ENCODE peak calls at places on chromosomes 7 and 10, in eight cellular contexts. K is adrenal gland, O is breast epithelium, H is thyroid gland, Q is transverse colon, G is HFF-Myc, D is heart right ventricle, B is sigmoid colon. S is an unnamed sample.

GRCh38 chr10:127872011-127872741 is 20.6 kb downstream of the CLRN3 start:
- DNase-seq in H (peak), K (no peak), G (no peak), O (no peak), Q (no peak), B (no peak), D (peak), S (no peak)

GRCh38 chr7:47255441-47255840 is 326.5 kb downstream of the TNS3 start:
- DNase-seq in H (no peak), O (no peak), K (no peak), G (no peak), D (no peak), B (no peak), Q (no peak), S (no peak)

GRCh38 chr7:81693894-81694293 is 76.0 kb downstream of the HGF start:
- DNase-seq in D (no peak), H (no peak), O (no peak), B (no peak), G (no peak), Q (no peak), K (no peak), S (no peak)

GRCh38 chr10:18043148-18043547 is 91.4 kb downstream of the SLC39A12 start:
- DNase-seq in Q (no peak), H (no peak), G (no peak), K (no peak), D (no peak), O (no peak), B (no peak), S (no peak)

GRCh38 chr10:121183241-121183640 is 332.1 kb downstream of the WDR11 start:
- DNase-seq in O (no peak), D (no peak), B (no peak), H (no peak), G (no peak), Q (no peak), K (no peak), S (no peak)

GRCh38 chr7:116500071-116500853 is 724 bp downstream of the CAV2 start:
- DNase-seq in G (no peak), K (peak), D (peak), B (peak), H (peak), O (peak), Q (peak), S (peak)

GRCh38 chr10:113303747-113304146 is 249.1 kb upstream of the HABP2 start:
- DNase-seq in G (no peak), B (no peak), O (no peak), H (no peak), Q (no peak), D (no peak), K (no peak), S (no peak)

GRCh38 chr10:63783882-63784281 is 262.7 kb downstream of the REEP3 start:
- DNase-seq in B (no peak), Q (no peak), G (no peak), H (no peak), K (no peak), D (no peak), O (no peak), S (no peak)

GRCh38 chr10:132595850-132596249 is 58.3 kb downstream of the INPP5A start:
- DNase-seq in D (no peak), B (no peak), K (no peak), H (no peak), G (no peak), Q (no peak), O (no peak), S (no peak)

GRCh38 chr10:109929501-109930219 is 6.3 kb upstream of the XPNPEP1 start:
- DNase-seq in G (no peak), O (no peak), H (no peak), D (no peak), B (no peak), Q (no peak), K (no peak), S (no peak)

GRCh38 chr7:110685899-110686298 is 405.0 kb upstream of the LRRN3 start:
- DNase-seq in G (no peak), Q (no peak), K (no peak), B (no peak), D (no peak), O (no peak), H (no peak), S (no peak)

GRCh38 chr7:91306266-91306665 is 42.0 kb downstream of the FZD1 start:
- DNase-seq in K (no peak), G (no peak), O (no peak), B (no peak), H (no peak), D (no peak), Q (no peak), S (no peak)

GRCh38 chr7:151382079-151382885 is 27.6 kb downstream of the WDR86 start:
- DNase-seq in B (no peak), H (no peak), K (no peak), O (no peak), D (no peak), Q (no peak), G (no peak), S (no peak)

GRCh38 chr7:151380199-151381082 is 29.4 kb downstream of the WDR86 start:
- DNase-seq in K (no peak), Q (no peak), B (no peak), H (no peak), D (no peak), G (no peak), O (no peak), S (no peak)

GRCh38 chr7:151381333-151382078 is 28.3 kb downstream of the WDR86 start:
- DNase-seq in O (no peak), D (no peak), H (no peak), G (no peak), B (no peak), K (no peak), Q (peak), S (no peak)

GRCh38 chr7:151379534-151380198 is 30.2 kb downstream of the WDR86 start:
- DNase-seq in D (no peak), H (no peak), G (no peak), O (no peak), K (no peak), B (no peak), Q (no peak), S (no peak)

GRCh38 chr7:151381083-151381332 is 28.8 kb downstream of the WDR86 start:
- DNase-seq in Q (no peak), O (no peak), K (no peak), B (no peak), D (no peak), H (no peak), G (no peak), S (no peak)
- H3K4me3 ChIP-seq in Q (peak), O (peak), K (no peak), B (peak), D (peak), H (no peak), G (no peak), S (no peak)

DNA sequence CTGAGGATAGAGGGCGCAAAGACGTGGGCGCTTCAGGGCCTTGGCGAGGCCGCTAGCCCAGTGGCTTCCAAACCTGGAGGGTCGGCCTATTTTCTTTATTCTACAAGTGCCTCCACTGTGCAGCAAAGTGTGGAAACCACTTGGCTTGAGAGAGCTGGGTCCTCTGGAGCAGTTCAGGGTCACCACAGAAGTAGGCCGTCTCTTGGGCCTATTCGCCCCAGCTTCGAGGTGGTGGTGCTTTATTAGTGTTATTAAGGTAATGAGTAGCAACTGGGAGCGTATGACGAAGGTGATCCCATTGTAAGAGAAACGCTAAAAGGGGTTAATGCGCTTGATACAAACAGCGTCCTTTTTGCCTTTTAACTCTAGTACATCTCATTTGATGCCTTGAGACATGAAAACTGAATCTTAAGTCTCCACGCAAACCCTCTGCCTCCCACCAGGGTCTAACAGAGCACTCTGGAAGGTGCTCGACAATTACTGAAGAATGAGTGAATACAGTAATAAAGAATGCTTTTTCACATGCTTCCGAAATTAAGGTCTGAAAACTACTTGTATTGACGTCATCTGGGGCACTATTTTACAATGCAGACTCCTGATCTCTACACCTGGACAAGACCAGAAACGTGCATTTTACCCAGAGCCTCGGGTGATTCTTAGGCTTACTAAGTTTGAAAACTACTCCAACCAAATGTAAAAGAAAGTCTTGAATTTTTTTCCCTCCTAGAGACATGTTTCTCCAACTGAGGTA is 647 bp upstream of the GSAP start:
- DNase-seq in K (peak), H (no peak), Q (no peak), G (no peak), B (no peak), D (peak), O (no peak), S (no peak)
- H3K4me3 ChIP-seq in K (peak), H (no peak), Q (peak), G (peak), B (peak), D (peak), O (peak), S (peak)

GRCh38 chr7:143384741-143385631 is 3.8 kb downstream of the ZYX start:
- DNase-seq in B (peak), Q (no peak), H (no peak), K (no peak), O (no peak), D (no peak), G (no peak), S (no peak)

GRCh38 chr7:143387156-143387975 is 6.2 kb downstream of the ZYX start:
- DNase-seq in D (no peak), K (no peak), O (no peak), B (peak), Q (no peak), H (no peak), G (no peak), S (no peak)

GRCh38 chr7:143388051-143388450 is 6.9 kb downstream of the ZYX start:
- DNase-seq in B (peak), H (no peak), K (no peak), D (no peak), O (no peak), Q (no peak), G (no peak), S (no peak)

GRCh38 chr7:143384148-143384547 is 3.0 kb downstream of the ZYX start:
- DNase-seq in G (no peak), D (no peak), O (no peak), K (no peak), B (peak), Q (no peak), H (peak), S (no peak)

GRCh38 chr7:143385891-143386781 is 5.0 kb downstream of the ZYX start:
- DNase-seq in O (no peak), K (peak), D (no peak), B (peak), H (peak), Q (no peak), G (no peak), S (no peak)
- H3K4me3 ChIP-seq in O (no peak), K (no peak), D (peak), B (no peak), H (no peak), Q (no peak), G (no peak), S (no peak)

GRCh38 chr10:29454250-29454649 is 165.4 kb downstream of the LYZL1 start:
- DNase-seq in K (no peak), Q (no peak), D (no peak), B (no peak), G (no peak), H (no peak), O (no peak), S (no peak)
- H3K4me3 ChIP-seq in K (no peak), Q (no peak), D (no peak), B (no peak), G (no peak), H (no peak), O (no peak), S (no peak)

DNA sequence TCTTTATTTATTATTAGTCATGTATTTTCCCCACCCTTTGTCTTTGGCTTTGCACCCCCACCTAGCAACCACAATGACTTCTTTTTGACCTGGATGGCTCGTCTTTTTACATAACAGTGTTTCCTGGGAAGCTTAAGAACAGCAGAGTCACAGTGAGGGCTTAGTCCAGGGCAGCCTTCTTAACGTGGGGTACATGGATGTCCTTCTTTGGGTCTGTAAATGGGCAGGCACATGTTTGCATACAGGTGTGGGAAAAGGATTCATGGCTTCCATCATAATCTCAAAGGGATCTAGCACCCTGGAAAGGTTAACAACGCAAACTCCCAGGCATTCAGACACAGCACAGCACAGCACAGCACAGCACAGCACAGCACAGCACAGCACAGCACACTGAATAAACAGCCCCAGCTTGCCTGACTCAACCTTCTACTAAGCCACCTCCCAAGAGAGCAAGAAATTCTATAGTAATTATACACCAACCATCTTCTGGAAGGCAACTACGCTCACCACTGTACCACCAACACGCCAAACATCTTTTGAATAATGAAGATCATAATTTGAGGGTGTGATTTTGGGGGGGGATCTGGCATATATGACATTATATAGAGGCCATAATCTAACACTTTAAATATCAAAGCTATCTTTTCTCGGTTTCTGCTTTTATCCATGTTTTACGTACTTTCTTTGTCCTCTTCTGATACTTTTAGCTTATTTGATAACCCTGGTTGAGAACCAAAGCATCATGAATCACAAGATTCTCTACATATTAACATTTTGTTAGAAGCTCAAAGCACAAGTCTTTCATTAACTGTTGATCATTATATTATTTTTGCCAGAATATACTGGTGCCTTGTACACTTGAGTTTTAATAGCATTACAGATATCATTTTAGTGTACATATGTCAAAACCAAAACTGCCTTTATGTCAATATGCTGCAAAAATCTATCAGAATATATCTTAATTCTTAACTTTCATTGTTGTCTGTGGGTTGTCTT is 177.2 kb upstream of the KLF14 start:
- DNase-seq in D (no peak), O (no peak), B (no peak), H (no peak), K (no peak), Q (no peak), G (no peak), S (no peak)
- H3K4me3 ChIP-seq in D (peak), O (peak), B (no peak), H (no peak), K (no peak), Q (peak), G (peak), S (peak)

DNA sequence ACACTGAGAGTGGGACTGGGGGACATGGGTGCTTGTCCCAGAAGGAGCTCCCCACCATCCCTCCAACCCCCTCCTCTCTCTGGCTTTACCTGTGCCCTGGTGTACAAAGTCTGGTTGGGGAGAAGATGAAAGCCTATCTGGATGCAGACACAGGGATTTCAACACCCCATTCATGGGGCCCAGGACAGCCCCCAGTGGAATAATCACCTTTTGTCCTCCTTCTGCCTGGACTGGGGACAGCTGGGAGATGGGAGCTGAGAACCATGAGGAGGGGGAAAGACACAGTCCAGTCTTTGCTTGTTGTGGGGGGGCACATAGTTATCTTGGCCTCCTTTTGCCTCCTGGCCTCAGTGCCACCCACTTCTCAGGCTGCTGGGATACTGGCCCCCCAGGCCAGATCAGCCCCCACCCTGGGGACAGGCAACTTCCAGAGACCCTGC is 1.4 kb downstream of the SSC4D start:
- DNase-seq in B (no peak), Q (no peak), G (no peak), D (no peak), H (no peak), K (no peak), O (no peak), S (no peak)
- H3K4me3 ChIP-seq in B (no peak), Q (no peak), G (no peak), D (no peak), H (no peak), K (no peak), O (no peak), S (no peak)

DNA sequence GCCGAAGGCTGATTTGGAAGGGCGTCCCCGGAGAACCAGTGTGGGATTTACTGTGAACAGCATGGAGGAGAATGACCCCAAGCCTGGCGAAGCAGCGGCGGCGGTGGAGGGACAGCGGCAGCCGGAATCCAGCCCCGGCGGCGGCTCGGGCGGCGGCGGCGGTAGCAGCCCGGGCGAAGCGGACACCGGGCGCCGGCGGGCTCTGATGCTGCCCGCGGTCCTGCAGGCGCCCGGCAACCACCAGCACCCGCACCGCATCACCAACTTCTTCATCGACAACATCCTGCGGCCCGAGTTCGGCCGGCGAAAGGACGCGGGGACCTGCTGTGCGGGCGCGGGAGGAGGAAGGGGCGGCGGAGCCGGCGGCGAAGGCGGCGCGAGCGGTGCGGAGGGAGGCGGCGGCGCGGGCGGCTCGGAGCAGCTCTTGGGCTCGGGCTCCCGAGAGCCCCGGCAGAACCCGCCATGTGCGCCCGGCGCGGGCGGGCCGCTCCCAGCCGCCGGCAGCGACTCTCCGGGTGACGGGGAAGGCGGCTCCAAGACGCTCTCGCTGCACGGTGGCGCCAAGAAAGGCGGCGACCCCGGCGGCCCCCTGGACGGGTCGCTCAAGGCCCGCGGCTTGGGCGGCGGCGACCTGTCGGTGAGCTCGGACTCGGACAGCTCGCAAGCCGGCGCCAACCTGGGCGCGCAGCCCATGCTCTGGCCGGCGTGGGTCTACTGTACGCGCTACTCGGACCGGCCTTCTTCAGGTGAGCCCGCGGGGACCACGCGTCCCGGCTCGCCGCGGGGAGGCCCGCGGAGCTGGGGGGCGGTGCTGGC is 596 bp downstream of the EN2 start:
- DNase-seq in O (no peak), B (no peak), K (no peak), G (no peak), D (no peak), H (no peak), Q (no peak), S (no peak)
- H3K4me3 ChIP-seq in O (peak), B (peak), K (no peak), G (no peak), D (peak), H (no peak), Q (peak), S (peak)

GRCh38 chr7:155204744-155205367 is 92.8 kb upstream of the INSIG1 start:
- DNase-seq in G (no peak), B (peak), Q (no peak), K (no peak), H (no peak), O (no peak), D (no peak), S (no peak)
- H3K4me3 ChIP-seq in G (no peak), B (peak), Q (peak), K (no peak), H (no peak), O (peak), D (peak), S (no peak)

DNA sequence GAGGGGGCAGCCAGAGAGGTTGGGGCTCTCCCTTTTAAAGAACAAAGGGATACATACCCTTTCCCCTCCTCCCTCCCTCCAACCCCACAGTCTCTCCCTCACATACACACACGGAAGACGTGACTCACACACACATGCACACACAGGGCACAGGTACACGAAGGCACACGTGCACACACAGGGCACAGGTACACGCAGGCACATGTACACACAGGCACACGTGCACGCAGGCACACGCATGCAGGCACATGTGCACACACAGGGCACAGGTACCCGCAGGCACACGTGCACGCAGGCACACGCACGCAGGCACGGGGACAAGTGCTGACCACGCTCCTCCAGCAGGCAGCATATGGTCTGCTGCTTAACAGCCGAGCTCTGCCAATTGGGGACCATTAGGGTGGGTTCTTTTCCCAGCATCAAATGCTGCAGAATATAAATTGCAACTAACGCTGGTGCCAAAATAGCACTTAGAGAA is 55.0 kb upstream of the TNRC18 start:
- DNase-seq in B (no peak), G (peak), D (no peak), K (no peak), O (no peak), Q (no peak), H (no peak), S (no peak)
- H3K4me3 ChIP-seq in B (peak), G (no peak), D (peak), K (no peak), O (peak), Q (peak), H (no peak), S (no peak)

DNA sequence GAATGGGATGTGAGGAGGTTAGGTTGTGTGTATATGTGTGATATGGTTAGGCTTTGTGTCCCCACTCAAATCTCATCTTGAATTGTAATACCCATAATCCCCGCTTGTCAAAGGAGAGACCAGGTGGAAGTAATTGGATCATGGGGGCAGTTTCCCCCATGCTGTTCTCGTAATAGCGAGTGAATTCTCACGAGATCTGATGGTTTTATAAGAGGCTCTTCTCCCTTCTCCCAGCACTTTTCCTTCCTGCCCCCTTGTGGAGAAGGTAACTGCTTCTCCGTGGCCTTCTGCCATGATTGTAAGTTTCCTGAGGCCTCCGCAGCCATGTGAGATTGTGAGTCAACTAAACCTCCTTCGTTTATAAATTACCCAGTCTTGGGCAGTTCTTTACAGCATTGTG is 47.3 kb downstream of the NPVF start:
- DNase-seq in Q (no peak), H (no peak), G (no peak), B (no peak), O (no peak), D (no peak), K (peak), S (no peak)
- H3K4me3 ChIP-seq in Q (peak), H (no peak), G (peak), B (peak), O (no peak), D (peak), K (no peak), S (no peak)